ENCODE peak calls at places on chromosomes 12 and 14, in five cellular contexts. One of them, this sample, is unnamed.

GRCh38 chr14:26597136-26598080 is at the start of gene NOVA1:
- DNase-seq in stomach: no peak
- DNase-seq in SK-N-SH: peak; percentile 68
- DNase-seq in left lung: no peak
- DNase-seq in GM23338: peak; percentile 69
- DNase-seq in this sample: no peak

GRCh38 chr12:55697686-55698085 is 10.0 kb downstream of the ITGA7 start:
- DNase-seq in stomach: no peak
- DNase-seq in SK-N-SH: no peak
- DNase-seq in left lung: peak; percentile 14
- DNase-seq in GM23338: no peak
- DNase-seq in this sample: no peak

GRCh38 chr12:51620448-51620847 is 29.4 kb downstream of the SCN8A start:
- DNase-seq in stomach: no peak
- DNase-seq in SK-N-SH: no peak
- DNase-seq in left lung: no peak
- DNase-seq in GM23338: no peak
- DNase-seq in this sample: no peak

GRCh38 chr12:123064356-123064755 is 83.9 kb downstream of the ARL6IP4 start:
- DNase-seq in stomach: no peak
- DNase-seq in SK-N-SH: no peak
- DNase-seq in left lung: no peak
- DNase-seq in GM23338: no peak
- DNase-seq in this sample: no peak

GRCh38 chr12:85835810-85836715 is at the start of gene RASSF9:
- DNase-seq in stomach: peak; percentile 80
- DNase-seq in SK-N-SH: no peak
- DNase-seq in left lung: peak; percentile 70
- DNase-seq in GM23338: peak; percentile 28
- DNase-seq in this sample: peak; percentile 39

GRCh38 chr14:75513911-75514672 is 8.2 kb upstream of the BATF start:
- DNase-seq in stomach: no peak
- DNase-seq in SK-N-SH: no peak
- DNase-seq in left lung: peak; percentile 43
- DNase-seq in GM23338: peak; percentile 21
- DNase-seq in this sample: no peak

GRCh38 chr12:86521870-86522269 is 265.7 kb upstream of the MGAT4C start:
- DNase-seq in stomach: no peak
- DNase-seq in SK-N-SH: no peak
- DNase-seq in left lung: no peak
- DNase-seq in GM23338: no peak
- DNase-seq in this sample: no peak

GRCh38 chr12:123950476-123951169 is 22.0 kb downstream of the CCDC92 start:
- DNase-seq in stomach: no peak
- DNase-seq in SK-N-SH: no peak
- DNase-seq in left lung: no peak
- DNase-seq in GM23338: no peak
- DNase-seq in this sample: no peak

GRCh38 chr14:94028450-94028826 is 2.3 kb downstream of the OTUB2 start:
- DNase-seq in stomach: no peak
- DNase-seq in SK-N-SH: no peak
- DNase-seq in left lung: no peak
- DNase-seq in GM23338: no peak
- DNase-seq in this sample: peak; percentile 34

GRCh38 chr12:107564946-107565345 is 120.7 kb upstream of the PWP1 start:
- DNase-seq in stomach: no peak
- DNase-seq in SK-N-SH: no peak
- DNase-seq in left lung: no peak
- DNase-seq in GM23338: peak; percentile 82
- DNase-seq in this sample: peak; percentile 28

GRCh38 chr12:85280984-85281946 is 1.2 kb downstream of the ALX1 start:
- DNase-seq in stomach: no peak
- DNase-seq in SK-N-SH: no peak
- DNase-seq in left lung: no peak
- DNase-seq in GM23338: peak; percentile 12
- DNase-seq in this sample: no peak

GRCh38 chr12:94163850-94164249 is 15.5 kb downstream of the PLXNC1 start:
- DNase-seq in stomach: no peak
- DNase-seq in SK-N-SH: no peak
- DNase-seq in left lung: no peak
- DNase-seq in GM23338: no peak
- DNase-seq in this sample: no peak

GRCh38 chr12:1830981-1831930 is 10.9 kb downstream of the LRTM2 start:
- DNase-seq in stomach: peak; percentile 93
- DNase-seq in SK-N-SH: peak; percentile 38
- DNase-seq in left lung: peak; percentile 75
- DNase-seq in GM23338: peak; percentile 90
- DNase-seq in this sample: no peak

GRCh38 chr12:96241484-96242256 is 47.5 kb downstream of the ELK3 start:
- DNase-seq in stomach: no peak
- DNase-seq in SK-N-SH: no peak
- DNase-seq in left lung: peak; percentile 76
- DNase-seq in GM23338: peak; percentile 27
- DNase-seq in this sample: no peak

GRCh38 chr12:96240251-96240650 is 46.1 kb downstream of the ELK3 start:
- DNase-seq in stomach: no peak
- DNase-seq in SK-N-SH: peak; percentile 49
- DNase-seq in left lung: no peak
- DNase-seq in GM23338: no peak
- DNase-seq in this sample: no peak

GRCh38 chr12:96242597-96242996 is 48.4 kb downstream of the ELK3 start:
- DNase-seq in stomach: no peak
- DNase-seq in SK-N-SH: no peak
- DNase-seq in left lung: peak; percentile 53
- DNase-seq in GM23338: no peak
- DNase-seq in this sample: no peak

GRCh38 chr12:96239711-96240234 is 45.6 kb downstream of the ELK3 start:
- DNase-seq in stomach: no peak
- DNase-seq in SK-N-SH: peak; percentile 91
- DNase-seq in left lung: peak; percentile 44
- DNase-seq in GM23338: no peak
- DNase-seq in this sample: peak; percentile 25

DNA sequence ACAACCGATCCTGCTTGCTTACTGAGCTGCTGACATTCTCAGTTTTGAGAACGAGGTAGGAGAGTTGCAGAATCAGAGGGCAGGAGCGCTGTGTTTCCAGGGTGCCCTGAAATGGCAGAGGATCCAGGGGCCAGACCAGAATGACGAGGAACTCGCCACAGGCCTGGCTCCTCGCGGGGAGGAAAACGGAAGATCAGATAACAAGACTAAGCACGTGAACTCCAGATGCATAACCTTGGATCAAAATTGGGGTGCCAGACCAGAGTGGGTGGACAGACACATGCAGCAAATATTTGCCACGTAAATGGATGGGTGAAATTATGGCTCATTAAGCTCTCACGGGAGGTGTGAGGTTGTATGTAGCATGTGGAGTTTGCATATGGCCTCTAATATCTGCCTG is 46.5 kb downstream of the ELK3 start:
- DNase-seq in stomach: no peak
- DNase-seq in SK-N-SH: peak; percentile 57
- DNase-seq in left lung: no peak
- DNase-seq in GM23338: no peak
- DNase-seq in this sample: no peak
- H3K27ac ChIP-seq in stomach: peak overlapping the region; percentile 90
- H3K27ac ChIP-seq in SK-N-SH: peak overlapping the region; percentile 53
- H3K27ac ChIP-seq in left lung: peak overlapping the region; percentile 45
- H3K27ac ChIP-seq in GM23338: no peak overlapping the region
- H3K27ac ChIP-seq in this sample: no peak overlapping the region

GRCh38 chr12:46531059-46531785 is 158.6 kb upstream of the SLC38A2 start:
- DNase-seq in stomach: no peak
- DNase-seq in SK-N-SH: no peak
- DNase-seq in left lung: no peak
- DNase-seq in GM23338: no peak
- DNase-seq in this sample: no peak
- TF ChIP-seq CTCF in stomach: no peak
- TF ChIP-seq CTCF in SK-N-SH: no peak
- TF ChIP-seq CTCF in left lung: no peak
- TF ChIP-seq CTCF in GM23338: no peak
- TF ChIP-seq CTCF in this sample: no peak

DNA sequence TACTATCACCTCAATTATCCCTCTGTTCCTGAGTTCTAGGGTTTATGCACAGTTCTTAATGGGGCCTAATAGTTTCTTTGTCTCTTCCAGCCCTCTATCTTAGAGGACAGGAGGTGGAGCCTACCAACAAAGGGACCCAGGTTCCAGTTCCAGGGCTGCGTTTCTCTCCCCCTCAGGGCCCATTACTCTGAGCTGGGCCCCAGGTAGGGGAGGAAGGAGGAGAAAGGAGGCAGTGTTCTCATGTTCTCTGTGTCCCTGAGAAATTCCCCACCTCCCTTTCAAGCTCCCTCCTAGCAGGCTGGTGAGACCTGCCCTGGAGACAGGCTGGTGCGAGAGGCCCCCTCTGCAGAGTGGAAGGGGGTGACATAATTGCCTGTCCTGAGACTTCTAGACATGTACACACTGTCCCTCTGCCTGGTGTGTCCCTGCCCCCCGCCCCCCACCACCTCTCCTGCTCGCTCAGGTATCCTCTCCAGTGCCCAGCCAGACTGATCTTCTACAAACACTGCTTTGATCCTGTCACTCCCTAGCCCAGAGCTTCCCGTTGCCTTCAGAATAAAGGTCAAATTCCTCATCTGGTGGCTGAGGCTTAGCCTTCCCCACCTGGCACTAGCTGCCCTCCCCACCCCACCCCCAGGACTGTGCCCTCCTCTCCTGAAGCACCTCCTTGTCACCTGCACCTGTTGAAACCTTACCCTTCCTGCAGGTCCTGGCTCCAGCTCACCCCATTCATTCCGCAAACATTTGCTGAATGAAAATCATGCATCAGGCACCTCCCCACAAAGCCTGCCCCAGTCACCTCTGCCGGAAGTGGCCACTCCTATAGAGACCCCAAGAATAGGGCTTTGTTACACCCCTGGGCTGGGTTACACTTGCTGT is 21.1 kb upstream of the KRT8 start:
- DNase-seq in stomach: peak; percentile 71
- DNase-seq in SK-N-SH: no peak
- DNase-seq in left lung: peak; percentile 66
- DNase-seq in GM23338: peak; percentile 47
- DNase-seq in this sample: no peak
- H3K4me3 ChIP-seq in stomach: no peak overlapping the region
- H3K4me3 ChIP-seq in SK-N-SH: no peak overlapping the region
- H3K4me3 ChIP-seq in left lung: no peak overlapping the region
- H3K4me3 ChIP-seq in GM23338: no peak overlapping the region
- H3K4me3 ChIP-seq in this sample: no peak overlapping the region

DNA sequence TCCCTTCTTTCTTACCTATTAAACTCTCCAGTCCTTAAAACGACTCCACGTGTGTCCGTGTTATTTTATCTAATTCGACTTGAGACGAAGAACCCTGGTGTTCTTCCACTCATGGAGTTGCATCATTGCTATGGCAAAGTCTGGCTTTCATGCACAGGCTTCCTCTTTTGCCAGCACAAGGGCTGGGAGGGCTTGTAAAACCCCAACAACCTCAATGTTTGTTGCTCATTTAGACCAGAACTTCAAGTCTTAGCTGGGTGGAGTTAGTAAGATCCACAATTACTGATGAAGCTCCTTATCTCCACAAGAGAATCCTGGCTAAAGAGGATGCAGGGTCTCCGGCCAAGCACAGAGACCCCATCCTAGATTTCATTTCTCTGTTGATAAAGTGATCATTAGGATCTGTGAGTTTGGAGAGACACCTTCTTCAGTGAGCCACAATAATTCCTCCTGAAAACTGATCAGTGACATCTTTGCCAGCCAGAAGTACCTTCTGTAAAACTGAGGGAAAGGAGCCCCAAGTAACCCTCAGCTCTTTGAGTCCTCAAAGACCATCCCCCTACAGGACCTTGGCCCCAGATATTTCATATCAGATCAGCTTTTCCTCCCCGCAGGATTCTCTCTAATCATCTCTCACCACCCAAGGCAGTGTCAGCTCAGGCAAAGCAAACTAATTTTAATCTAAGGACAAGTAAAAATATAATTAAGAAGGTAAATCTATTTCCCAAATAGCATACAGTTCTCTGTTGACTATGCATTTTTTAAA is 514.6 kb downstream of the FUT8 start:
- DNase-seq in stomach: no peak
- DNase-seq in SK-N-SH: no peak
- DNase-seq in left lung: no peak
- DNase-seq in GM23338: no peak
- DNase-seq in this sample: no peak
- H3K27ac ChIP-seq in stomach: no peak overlapping the region
- H3K27ac ChIP-seq in SK-N-SH: no peak overlapping the region
- H3K27ac ChIP-seq in left lung: no peak overlapping the region
- H3K27ac ChIP-seq in GM23338: peak overlapping the region; percentile 43
- H3K27ac ChIP-seq in this sample: no peak overlapping the region

GRCh38 chr12:6278439-6279255 is 31.8 kb upstream of the PLEKHG6 start:
- DNase-seq in stomach: peak; percentile 89
- DNase-seq in SK-N-SH: peak; percentile 98
- DNase-seq in left lung: peak; percentile 88
- DNase-seq in GM23338: peak; percentile 85
- DNase-seq in this sample: peak; percentile 87

GRCh38 chr12:6277982-6278438 is 32.5 kb upstream of the PLEKHG6 start:
- DNase-seq in stomach: peak; percentile 68
- DNase-seq in SK-N-SH: no peak
- DNase-seq in left lung: peak; percentile 81
- DNase-seq in GM23338: peak; percentile 49
- DNase-seq in this sample: no peak

GRCh38 chr12:6276247-6276887 is 34.1 kb upstream of the PLEKHG6 start:
- DNase-seq in stomach: no peak
- DNase-seq in SK-N-SH: no peak
- DNase-seq in left lung: no peak
- DNase-seq in GM23338: no peak
- DNase-seq in this sample: no peak

GRCh38 chr12:6275609-6276246 is 34.8 kb upstream of the PLEKHG6 start:
- DNase-seq in stomach: no peak
- DNase-seq in SK-N-SH: no peak
- DNase-seq in left lung: no peak
- DNase-seq in GM23338: no peak
- DNase-seq in this sample: no peak

DNA sequence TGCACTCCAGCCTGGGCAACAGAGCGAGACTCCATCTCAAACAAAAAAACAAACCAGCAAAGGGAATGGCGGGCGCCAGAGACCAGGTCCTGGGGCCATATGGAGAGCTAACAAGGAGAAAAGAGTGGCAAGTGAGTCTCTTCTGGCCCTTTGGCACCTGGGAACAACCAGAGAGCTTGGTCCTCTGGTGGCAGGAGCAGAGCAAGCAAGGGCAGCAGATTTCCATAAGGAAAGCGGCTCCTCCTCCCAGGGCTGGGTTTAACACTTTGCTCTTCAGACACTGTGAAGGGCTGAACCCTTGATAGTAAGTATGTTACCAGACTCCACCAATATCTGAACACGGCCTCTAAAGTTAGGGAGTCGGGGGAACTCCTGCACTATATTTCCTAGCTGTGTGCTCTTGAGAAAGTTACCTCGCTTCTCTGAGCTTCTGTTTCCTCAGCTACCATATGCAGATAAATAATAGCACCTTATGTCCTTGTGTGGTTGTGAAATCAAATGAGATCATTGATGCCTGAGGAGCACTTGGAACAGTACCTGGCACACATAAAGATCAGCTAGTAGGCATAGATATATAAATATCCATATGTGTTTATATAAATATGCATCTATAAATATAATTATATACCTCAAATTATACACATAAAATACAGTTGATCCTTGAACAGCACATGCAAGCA is 33.4 kb upstream of the PLEKHG6 start:
- DNase-seq in stomach: no peak
- DNase-seq in SK-N-SH: no peak
- DNase-seq in left lung: no peak
- DNase-seq in GM23338: peak; percentile 58
- DNase-seq in this sample: peak; percentile 18
- TF ChIP-seq CTCF in stomach: no peak
- TF ChIP-seq CTCF in SK-N-SH: no peak
- TF ChIP-seq CTCF in left lung: no peak
- TF ChIP-seq CTCF in GM23338: peak; percentile 16
- TF ChIP-seq CTCF in this sample: no peak